ENCODE peak calls at places on chromosomes 16 and 17, in eight cellular contexts. P is spleen; M is CD8-positive, alpha-beta T cell; D is endothelial cell; E is OCI-LY7; S is fibroblast of lung; F is AG04449; J is left ventricle myocardium inferior. C is an unnamed sample.
A peak's percentile ranks its signal among the peaks of the same experiment; 100 is the strongest.

GRCh38 chr16:25893332-25893731 is 201.6 kb downstream of the HS3ST4 start:
- DNase-seq in P (no peak), M (no peak), D (no peak), E (no peak), S (no peak), F (no peak), J (no peak), C (no peak)

GRCh38 chr16:987846-988245 is 6.3 kb downstream of the SOX8 start:
- DNase-seq in P (no peak), M (no peak), D (no peak), E (no peak), S (no peak), F (no peak), J (no peak), C (no peak)

GRCh38 chr16:88456356-88457292 is 3.5 kb downstream of the ZFPM1 start:
- DNase-seq in P (no peak), M (peak; percentile 70), D (no peak), E (peak; percentile 49), S (no peak), F (no peak), J (no peak), C (no peak)

GRCh38 chr16:76577003-76577402 is 299.8 kb downstream of the CNTNAP4 start:
- DNase-seq in P (no peak), M (no peak), D (no peak), E (no peak), S (no peak), F (no peak), J (no peak), C (no peak)

GRCh38 chr17:82244413-82245140 is 15.7 kb downstream of the SLC16A3 start:
- DNase-seq in P (peak; percentile 77), M (peak; percentile 50), D (no peak), E (peak; percentile 29), S (peak; percentile 55), F (no peak), J (no peak), C (no peak)

GRCh38 chr17:69908599-69909368 is 166.2 kb upstream of the KCNJ16 start:
- DNase-seq in P (no peak), M (no peak), D (no peak), E (no peak), S (no peak), F (no peak), J (no peak), C (no peak)

GRCh38 chr16:72455743-72456659 is 284.0 kb upstream of the PMFBP1 start:
- DNase-seq in P (no peak), M (no peak), D (no peak), E (peak; percentile 14), S (no peak), F (no peak), J (no peak), C (no peak)

GRCh38 chr16:72282338-72282737 is 110.4 kb upstream of the PMFBP1 start:
- DNase-seq in P (no peak), M (no peak), D (no peak), E (no peak), S (no peak), F (no peak), J (no peak), C (no peak)

GRCh38 chr17:82489117-82489516 is 30.4 kb upstream of the FOXK2 start:
- DNase-seq in P (no peak), M (no peak), D (no peak), E (no peak), S (peak; percentile 65), F (no peak), J (peak; percentile 79), C (no peak)

GRCh38 chr16:49277766-49278566 is 3.7 kb downstream of the CBLN1 start:
- DNase-seq in P (no peak), M (no peak), D (peak; percentile 53), E (no peak), S (no peak), F (no peak), J (no peak), C (peak; percentile 48)

GRCh38 chr17:79117905-79118487 is 43.4 kb downstream of the ENGASE start:
- DNase-seq in P (no peak), M (no peak), D (no peak), E (no peak), S (no peak), F (no peak), J (no peak), C (no peak)

GRCh38 chr17:74199306-74200092 is 4.0 kb upstream of the RPL38 start:
- DNase-seq in P (peak; percentile 92), M (peak; percentile 49), D (peak; percentile 87), E (peak; percentile 64), S (peak; percentile 46), F (no peak), J (peak; percentile 51), C (peak; percentile 91)

GRCh38 chr17:32516450-32516849 is 29.7 kb downstream of the CDK5R1 start:
- DNase-seq in P (no peak), M (no peak), D (no peak), E (no peak), S (no peak), F (no peak), J (no peak), C (no peak)

GRCh38 chr17:39927928-39928867 is 666 bp downstream of the LRRC3C start:
- DNase-seq in P (peak; percentile 87), M (peak; percentile 28), D (peak; percentile 20), E (no peak), S (no peak), F (no peak), J (peak; percentile 51), C (no peak)

GRCh38 chr16:89658221-89658879 is 714 bp downstream of the SPATA33 start:
- DNase-seq in P (peak; percentile 83), M (no peak), D (no peak), E (peak; percentile 34), S (no peak), F (no peak), J (no peak), C (peak; percentile 47)

GRCh38 chr17:32518856-32519768 is 32.3 kb downstream of the CDK5R1 start:
- DNase-seq in P (peak; percentile 94), M (peak; percentile 70), D (peak; percentile 65), E (no peak), S (peak; percentile 6), F (no peak), J (peak; percentile 57), C (peak; percentile 91)

GRCh38 chr17:43994272-43995149 is 9.9 kb upstream of the NAGS start:
- DNase-seq in P (peak; percentile 84), M (peak; percentile 65), D (peak; percentile 78), E (peak; percentile 52), S (peak; percentile 63), F (no peak), J (peak; percentile 54), C (peak; percentile 82)

DNA sequence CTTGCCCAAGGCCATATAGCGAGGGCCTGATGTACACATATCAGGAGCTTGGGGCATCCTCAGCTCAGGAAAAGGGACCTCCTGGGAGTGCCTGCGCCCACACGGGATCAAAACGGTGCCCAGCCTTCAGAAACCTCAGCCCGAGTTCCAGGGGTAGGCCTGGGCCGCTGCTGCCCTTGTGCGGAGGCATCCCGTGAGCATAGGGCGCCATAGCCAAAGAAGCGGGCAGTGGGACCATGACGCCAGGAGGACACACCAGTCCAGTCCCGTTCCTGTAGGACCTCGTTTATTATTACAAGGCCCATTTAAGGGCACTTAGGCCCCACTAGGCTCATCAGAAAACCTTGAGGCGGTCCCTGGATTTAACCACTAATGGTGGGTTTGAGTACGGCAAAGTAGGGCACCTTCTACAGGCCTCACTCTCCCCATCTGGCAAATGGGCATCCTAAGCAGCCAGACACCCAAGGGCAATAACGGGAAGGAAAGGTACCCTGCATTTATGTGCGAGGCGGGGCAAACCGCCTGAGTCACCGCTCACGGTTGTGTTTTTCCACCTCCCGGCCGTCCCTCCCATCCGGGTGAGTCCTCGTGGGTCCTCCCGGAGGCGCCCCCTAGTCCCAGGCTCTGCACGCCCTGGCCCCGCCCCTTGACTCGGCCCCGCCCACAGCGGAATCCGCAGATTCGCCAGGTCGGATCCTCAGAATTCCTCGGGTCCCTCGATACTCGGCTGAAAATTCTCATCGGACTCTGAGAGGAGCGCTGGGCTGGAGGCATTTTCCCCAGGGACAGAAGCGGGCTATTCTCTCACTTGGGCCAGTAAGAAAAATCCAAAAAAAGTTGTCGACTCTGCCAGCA is 726 bp upstream of the SETD1A start:
- DNase-seq in P (peak; percentile 95), M (peak; percentile 85), D (peak; percentile 91), E (peak; percentile 92), S (peak; percentile 86), F (no peak), J (peak; percentile 86), C (peak; percentile 91)
- TF ChIP-seq CTCF in P (no peak), M (no peak), D (no peak), E (peak; percentile 66), S (peak; percentile 21), F (peak; percentile 53), J (no peak), C (peak; percentile 20)

GRCh38 chr17:36072431-36073121 is 8.5 kb downstream of the CCL18 start:
- DNase-seq in P (peak; percentile 88), M (peak; percentile 58), D (peak; percentile 79), E (peak; percentile 55), S (peak; percentile 20), F (no peak), J (no peak), C (peak; percentile 66)
- TF ChIP-seq CTCF in P (peak; percentile 81), M (peak; percentile 57), D (peak; percentile 88), E (peak; percentile 87), S (peak; percentile 42), F (peak; percentile 48), J (peak; percentile 70), C (peak; percentile 82)

DNA sequence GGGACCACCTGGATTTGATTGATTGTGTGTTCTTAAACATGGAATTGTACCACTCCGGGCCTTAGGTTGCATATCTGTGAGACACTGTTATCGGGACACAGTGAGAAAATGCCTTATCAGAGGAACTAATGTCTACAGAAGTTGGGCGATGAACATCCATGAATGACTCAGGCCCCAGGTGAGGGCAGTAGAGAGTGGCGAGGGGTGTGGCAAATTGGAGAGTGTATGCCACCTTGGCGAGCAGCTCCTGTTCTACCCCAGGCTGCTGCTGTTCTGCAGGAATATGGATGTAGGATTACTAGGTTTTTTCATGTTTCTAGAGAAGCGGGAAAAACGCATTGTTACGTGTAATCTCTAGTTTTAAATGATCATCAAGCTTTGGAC is 38.8 kb downstream of the CLEC16A start:
- DNase-seq in P (no peak), M (no peak), D (no peak), E (peak; percentile 36), S (no peak), F (no peak), J (no peak), C (no peak)
- TF ChIP-seq CTCF in P (no peak), M (no peak), D (no peak), E (peak; percentile 73), S (no peak), F (no peak), J (peak; percentile 32), C (no peak)

GRCh38 chr16:14522617-14523135 is 107.4 kb downstream of the PARN start:
- DNase-seq in P (no peak), M (no peak), D (no peak), E (no peak), S (no peak), F (no peak), J (no peak), C (no peak)

GRCh38 chr16:14520753-14521152 is 109.3 kb downstream of the PARN start:
- DNase-seq in P (no peak), M (no peak), D (no peak), E (no peak), S (no peak), F (no peak), J (no peak), C (no peak)

GRCh38 chr16:14525596-14525995 is 104.5 kb downstream of the PARN start:
- DNase-seq in P (no peak), M (no peak), D (no peak), E (no peak), S (no peak), F (no peak), J (no peak), C (no peak)

GRCh38 chr16:14525021-14525420 is 105.0 kb downstream of the PARN start:
- DNase-seq in P (no peak), M (no peak), D (no peak), E (no peak), S (no peak), F (no peak), J (no peak), C (no peak)

GRCh38 chr16:14523632-14524031 is 106.4 kb downstream of the PARN start:
- DNase-seq in P (no peak), M (no peak), D (no peak), E (no peak), S (no peak), F (no peak), J (no peak), C (no peak)
- TF ChIP-seq CTCF in P (no peak), M (no peak), D (no peak), E (no peak), S (no peak), F (no peak), J (no peak), C (no peak)

C was measured in glutamatergic neuron.